ENCODE peak calls at places on chromosomes 16 and 17, in eight cellular contexts. F, J, I, S, B, Z, P and H are unnamed samples. For H3K9me3, the result is how much of the 10 kb centered on the place peaks cover.

GRCh38 chr17:3796110-3796821 is 4.7 kb downstream of the ITGAE start:
- DNase-seq in F (no peak), J (no peak), I (no peak), S (no peak), B (no peak), Z (no peak), P (no peak), H (no peak)

GRCh38 chr16:27289669-27290068 is 21.1 kb upstream of the NSMCE1 start:
- DNase-seq in F (no peak), J (no peak), I (no peak), S (no peak), B (no peak), Z (no peak), P (no peak), H (no peak)

GRCh38 chr16:49876716-49877129 is 20.8 kb upstream of the ZNF423 start:
- DNase-seq in F (peak), J (peak), I (peak), S (peak), B (no peak), Z (peak), P (peak), H (peak)

GRCh38 chr17:27256225-27257030 is 37.5 kb upstream of the WSB1 start:
- DNase-seq in F (no peak), J (no peak), I (no peak), S (no peak), B (no peak), Z (peak), P (no peak), H (no peak)

GRCh38 chr17:79034931-79035485 is 11.0 kb downstream of the C1QTNF1 start:
- DNase-seq in F (no peak), J (no peak), I (no peak), S (peak), B (no peak), Z (no peak), P (no peak), H (no peak)

GRCh38 chr16:1183235-1183907 is 30.5 kb downstream of the CACNA1H start:
- DNase-seq in F (peak), J (peak), I (no peak), S (no peak), B (no peak), Z (peak), P (peak), H (no peak)

GRCh38 chr17:45976755-45977505 is 22.1 kb upstream of the STH start:
- DNase-seq in F (no peak), J (no peak), I (no peak), S (no peak), B (no peak), Z (no peak), P (no peak), H (no peak)

GRCh38 chr16:16861546-16861945 is 482.6 kb downstream of the NPIPA7 start:
- DNase-seq in F (peak), J (peak), I (peak), S (no peak), B (no peak), Z (peak), P (peak), H (peak)

GRCh38 chr17:17710728-17711541 is 29.7 kb downstream of the RAI1 start:
- DNase-seq in F (peak), J (no peak), I (no peak), S (peak), B (no peak), Z (peak), P (peak), H (no peak)

GRCh38 chr17:41308251-41308917 is 725 bp downstream of the KRTAP16-1 start:
- DNase-seq in F (peak), J (peak), I (no peak), S (peak), B (no peak), Z (peak), P (no peak), H (no peak)

GRCh38 chr16:8115814-8116213 is 474.5 kb downstream of the TMEM114 start:
- DNase-seq in F (no peak), J (no peak), I (no peak), S (no peak), B (no peak), Z (no peak), P (no peak), H (no peak)
- H3K9me3 ChIP-seq in F (under half), J (under half), I (under half), S (under half), B (under half), Z (under half), P (under half), H (under half)

GRCh38 chr16:48591976-48592375 is 18.0 kb downstream of the N4BP1 start:
- DNase-seq in F (no peak), J (no peak), I (no peak), S (no peak), B (no peak), Z (no peak), P (no peak), H (no peak)
- H3K9me3 ChIP-seq in F (under half), J (under half), I (under half), S (under half), B (under half), Z (under half), P (under half), H (under half)

GRCh38 chr17:32931686-32932085 is 3.7 kb downstream of the TMEM98 start:
- DNase-seq in F (no peak), J (no peak), I (no peak), S (no peak), B (no peak), Z (peak), P (no peak), H (no peak)

GRCh38 chr17:32936894-32937500 is 9.0 kb downstream of the TMEM98 start:
- DNase-seq in F (peak), J (peak), I (peak), S (peak), B (peak), Z (peak), P (peak), H (peak)

GRCh38 chr17:32940706-32941390 is 12.9 kb downstream of the TMEM98 start:
- DNase-seq in F (peak), J (no peak), I (no peak), S (no peak), B (no peak), Z (no peak), P (no peak), H (no peak)

GRCh38 chr17:32933881-32934280 is 5.9 kb downstream of the TMEM98 start:
- DNase-seq in F (no peak), J (no peak), I (no peak), S (no peak), B (no peak), Z (peak), P (no peak), H (no peak)

GRCh38 chr17:32936157-32936893 is 8.4 kb downstream of the TMEM98 start:
- DNase-seq in F (no peak), J (no peak), I (no peak), S (no peak), B (no peak), Z (no peak), P (no peak), H (no peak)
- H3K9me3 ChIP-seq in F (under half), J (under half), I (under half), S (under half), B (under half), Z (under half), P (under half), H (under half)

GRCh38 chr16:35181422-35182030 is 1722.1 kb downstream of the TP53TG3F start:
- DNase-seq in F (no peak), J (no peak), I (no peak), S (no peak), B (no peak), Z (no peak), P (no peak), H (no peak)
- H3K9me3 ChIP-seq in F (under half), J (under half), I (half or more), S (under half), B (under half), Z (under half), P (under half), H (half or more)

DNA sequence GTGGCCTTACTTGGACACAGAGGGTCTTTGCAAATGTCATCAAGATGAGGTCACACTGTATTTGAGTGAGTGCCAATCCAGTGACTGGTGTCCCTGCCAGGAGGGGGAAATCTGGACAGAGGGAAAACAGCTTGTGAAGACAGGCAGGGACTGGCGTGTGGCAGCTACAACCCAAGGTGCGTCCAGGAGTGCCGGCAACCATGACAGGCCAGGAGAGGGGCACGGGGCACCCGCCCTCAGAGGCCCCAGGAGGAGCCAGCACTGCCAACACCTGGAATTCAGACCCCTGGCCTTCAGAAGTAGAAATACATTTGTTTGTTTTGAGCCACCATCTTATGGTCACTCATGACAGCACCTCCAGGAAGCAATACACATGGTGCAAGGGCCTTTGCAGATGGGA is 225.7 kb downstream of the CPPED1 start:
- DNase-seq in F (no peak), J (no peak), I (no peak), S (peak), B (no peak), Z (no peak), P (no peak), H (no peak)
- H3K9me3 ChIP-seq in F (under half), J (under half), I (under half), S (under half), B (under half), Z (under half), P (under half), H (under half)

GRCh38 chr16:35131429-35131828 is 1672.0 kb downstream of the TP53TG3F start:
- DNase-seq in F (no peak), J (no peak), I (no peak), S (no peak), B (no peak), Z (no peak), P (no peak), H (no peak)
- H3K9me3 ChIP-seq in F (under half), J (under half), I (under half), S (under half), B (under half), Z (under half), P (under half), H (half or more)

GRCh38 chr16:84021488-84021887 is 21.1 kb downstream of the SLC38A8 start:
- DNase-seq in F (no peak), J (no peak), I (no peak), S (no peak), B (no peak), Z (no peak), P (no peak), H (no peak)
- H3K9me3 ChIP-seq in F (under half), J (under half), I (under half), S (under half), B (under half), Z (under half), P (under half), H (under half)

DNA sequence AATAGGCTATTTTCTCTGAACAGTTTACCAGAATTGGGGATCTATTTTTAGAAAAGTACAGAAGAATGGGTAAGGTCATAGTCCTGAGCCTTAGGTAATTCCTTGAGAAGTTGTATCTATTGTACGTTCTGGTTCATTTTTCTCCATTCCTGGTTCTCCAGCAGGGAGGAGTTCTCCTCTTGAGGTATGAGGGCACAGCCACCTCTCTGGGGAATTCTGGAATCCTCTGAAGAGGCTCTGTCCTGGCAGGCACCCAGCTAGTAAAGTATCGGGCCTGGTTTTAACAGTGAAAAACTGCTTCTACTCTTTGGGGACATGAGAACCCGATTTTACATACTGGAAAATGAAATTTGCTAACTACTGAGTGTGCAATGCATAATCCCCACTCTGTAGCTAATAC is 19.6 kb upstream of the PMFBP1 start:
- DNase-seq in F (no peak), J (no peak), I (no peak), S (no peak), B (no peak), Z (peak), P (no peak), H (no peak)
- H3K9me3 ChIP-seq in F (under half), J (under half), I (under half), S (under half), B (under half), Z (under half), P (under half), H (under half)